ENCODE peak calls at places on chromosomes 3 and 15, in seven cellular contexts. U is K562, R is IMR-90, T is WTC11, I is GM12878, P is H1, O is SK-N-SH. V is an unnamed sample.

GRCh38 chr15:92908369-92909057 is 8.4 kb downstream of the CHD2 start:
- DNase-seq in I (no peak), O (no peak), U (no peak), R (no peak), T (no peak), P (no peak), V (no peak)

GRCh38 chr15:63276342-63277043 is 912 bp upstream of the APH1B start:
- DNase-seq in O (no peak), P (no peak), I (no peak), T (no peak), R (peak), U (no peak), V (no peak)

GRCh38 chr3:5485427-5485826 is 297.9 kb downstream of the EDEM1 start:
- DNase-seq in U (no peak), O (no peak), P (no peak), R (no peak), T (no peak), I (peak), V (no peak)

GRCh38 chr3:12501360-12502020 is 17.2 kb downstream of the TSEN2 start:
- DNase-seq in T (no peak), R (peak), U (no peak), P (no peak), O (no peak), I (no peak), V (no peak)

GRCh38 chr3:56862352-56863062 is 60.8 kb upstream of the ARHGEF3 start:
- DNase-seq in O (no peak), U (no peak), T (no peak), P (no peak), I (no peak), R (peak), V (no peak)

GRCh38 chr15:27248251-27248650 is 277.3 kb downstream of the GABRG3 start:
- DNase-seq in R (no peak), I (no peak), O (no peak), T (no peak), P (no peak), U (no peak), V (no peak)

GRCh38 chr15:89575656-89576416 is 567 bp downstream of the TICRR start:
- DNase-seq in R (peak), U (no peak), P (no peak), T (peak), O (no peak), I (no peak), V (no peak)

GRCh38 chr15:99873451-99873850 is 140.2 kb upstream of the LYSMD4 start:
- DNase-seq in T (no peak), R (no peak), O (no peak), P (no peak), U (no peak), I (no peak), V (no peak)

GRCh38 chr15:80404719-80405553 is 754 bp downstream of the ARNT2 start:
- DNase-seq in I (no peak), U (no peak), R (peak), P (no peak), T (peak), O (peak), V (peak)

GRCh38 chr3:77514766-77515165 is 474.9 kb downstream of the ROBO2 start:
- DNase-seq in T (no peak), U (no peak), R (no peak), O (no peak), P (no peak), I (no peak), V (no peak)

GRCh38 chr3:175346573-175347356 is 487.6 kb downstream of the NAALADL2 start:
- DNase-seq in P (no peak), O (no peak), U (no peak), T (no peak), I (peak), R (peak), V (no peak)

GRCh38 chr15:70051948-70052633 is 45.6 kb downstream of the TLE3 start:
- DNase-seq in R (no peak), O (no peak), U (no peak), P (no peak), I (no peak), T (no peak), V (no peak)

GRCh38 chr3:169179193-169180122 is 484.1 kb downstream of the MECOM start:
- DNase-seq in I (no peak), U (no peak), T (no peak), O (no peak), R (peak), P (no peak), V (no peak)

GRCh38 chr3:119184808-119185690 is 11.7 kb downstream of the UPK1B start:
- DNase-seq in I (no peak), T (no peak), U (no peak), O (no peak), P (no peak), R (peak), V (peak)

GRCh38 chr3:123637131-123637530 is 52.3 kb upstream of the HACD2 start:
- DNase-seq in U (no peak), I (no peak), P (peak), T (no peak), O (no peak), R (no peak), V (no peak)

GRCh38 chr15:63401714-63402497 is 20.3 kb upstream of the CA12 start:
- DNase-seq in U (no peak), I (no peak), P (no peak), R (no peak), O (no peak), T (no peak), V (no peak)

GRCh38 chr3:53016236-53016635 is 29.6 kb downstream of the SFMBT1 start:
- DNase-seq in U (no peak), O (no peak), I (no peak), T (no peak), P (no peak), R (peak), V (no peak)

GRCh38 chr3:112774293-112774926 is 72.3 kb downstream of the CD200R1L start:
- DNase-seq in I (no peak), U (no peak), R (peak), O (no peak), T (no peak), P (no peak), V (peak)

GRCh38 chr15:75573001-75573400 is 6.1 kb downstream of the PTPN9 start:
- DNase-seq in P (no peak), U (no peak), O (no peak), T (no peak), R (peak), I (no peak), V (no peak)

GRCh38 chr3:56321383-56321782 is 146.9 kb downstream of the ERC2 start:
- DNase-seq in P (no peak), O (no peak), U (no peak), I (no peak), T (no peak), R (no peak), V (no peak)

GRCh38 chr3:108221403-108221802 is 821 bp downstream of the IFT57 start:
- DNase-seq in U (no peak), O (no peak), R (no peak), I (no peak), T (no peak), P (no peak), V (no peak)

GRCh38 chr3:142844339-142844977 is 44.4 kb downstream of the PCOLCE2 start:
- DNase-seq in U (peak), T (no peak), I (no peak), R (peak), P (no peak), O (peak), V (peak)

GRCh38 chr3:151282921-151283320 is 4.6 kb upstream of the P2RY14 start:
- DNase-seq in O (peak), U (peak), R (peak), I (no peak), T (no peak), P (no peak), V (peak)

GRCh38 chr3:197811343-197811742 is 20.3 kb downstream of the LRCH3 start:
- DNase-seq in O (peak), I (no peak), U (no peak), P (no peak), R (peak), T (no peak), V (no peak)

GRCh38 chr3:15809313-15809712 is 11.5 kb upstream of the ANKRD28 start:
- DNase-seq in U (no peak), I (no peak), P (no peak), T (no peak), O (no peak), R (no peak), V (no peak)

GRCh38 chr3:9408546-9408945 is 11.1 kb downstream of the SETD5 start:
- DNase-seq in T (no peak), U (no peak), O (no peak), P (no peak), I (no peak), R (no peak), V (no peak)

GRCh38 chr15:89649013-89649625 is 6.1 kb downstream of the KIF7 start:
- DNase-seq in T (no peak), P (no peak), U (no peak), I (no peak), R (no peak), O (no peak), V (no peak)

GRCh38 chr3:113660901-113661300 is 35.5 kb downstream of the USF3 start:
- DNase-seq in U (no peak), P (no peak), T (no peak), R (peak), O (no peak), I (no peak), V (no peak)

DNA sequence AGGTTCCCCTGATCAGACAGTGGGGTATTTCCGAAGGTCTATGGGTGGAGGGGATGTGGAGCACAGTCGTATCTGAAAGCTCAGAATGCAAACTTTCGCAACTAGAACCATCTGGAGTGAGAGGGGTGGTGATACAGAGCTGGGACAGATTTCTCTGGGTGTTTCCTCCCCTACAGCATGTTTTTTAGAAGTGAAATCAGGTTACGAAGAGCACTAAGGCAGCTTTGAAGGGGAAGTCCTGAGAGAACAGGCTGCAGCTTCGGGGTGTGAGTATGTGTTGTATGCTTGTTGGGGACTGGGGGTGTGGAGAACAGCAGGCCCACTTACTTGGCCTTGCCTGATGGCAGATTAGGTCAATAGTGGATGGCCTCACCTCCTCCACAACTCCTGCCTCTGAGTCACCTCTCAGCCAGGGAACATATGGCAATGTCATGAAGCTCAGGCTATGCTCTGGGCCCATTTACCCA is 107.1 kb upstream of the RASGRP1 start:
- DNase-seq in O (peak), U (no peak), R (peak), T (no peak), I (peak), P (no peak), V (no peak)
- TF ChIP-seq USF2 in O (no peak), U (no peak), R (no peak), T (no peak), I (no peak), P (no peak), V (no peak)

GRCh38 chr3:30438121-30438520 is 168.3 kb upstream of the TGFBR2 start:
- DNase-seq in I (no peak), U (no peak), T (no peak), O (no peak), P (no peak), R (no peak), V (no peak)

GRCh38 chr3:30437172-30437571 is 169.2 kb upstream of the TGFBR2 start:
- DNase-seq in O (no peak), P (no peak), I (no peak), U (no peak), R (peak), T (no peak), V (no peak)

GRCh38 chr3:30440880-30441279 is 165.5 kb upstream of the TGFBR2 start:
- DNase-seq in P (no peak), T (no peak), O (no peak), R (no peak), I (no peak), U (no peak), V (no peak)

GRCh38 chr3:30440147-30440604 is 166.2 kb upstream of the TGFBR2 start:
- DNase-seq in I (no peak), T (no peak), P (no peak), R (no peak), O (no peak), U (no peak), V (peak)

DNA sequence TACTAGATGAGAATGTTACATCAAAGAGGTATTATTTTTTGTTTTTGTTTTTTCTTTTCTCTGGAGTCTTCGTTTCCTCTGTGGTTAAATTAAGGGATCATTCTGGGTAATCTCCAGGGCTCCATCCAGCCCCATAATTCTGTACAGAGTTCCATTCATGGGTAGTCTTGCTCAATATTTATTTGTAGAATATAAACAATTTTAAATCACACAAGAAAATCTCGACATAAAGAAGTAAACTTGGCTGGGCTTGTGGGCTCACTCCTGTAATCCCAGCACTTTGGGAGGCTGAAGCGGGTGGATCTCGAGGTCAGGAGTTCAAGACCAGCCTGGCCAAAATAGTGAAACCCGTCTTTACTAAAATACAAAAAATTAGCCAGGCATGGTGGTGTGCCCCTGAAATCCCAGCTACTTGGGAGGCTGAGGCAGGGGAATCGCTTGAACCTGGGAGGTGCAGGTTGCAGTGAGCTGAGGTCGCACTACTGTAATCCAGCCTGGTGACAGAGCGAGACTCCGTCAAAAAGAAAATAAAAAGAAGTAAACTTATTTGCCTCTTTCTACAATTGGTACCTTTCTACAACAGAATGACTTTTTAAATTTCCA is 166.8 kb upstream of the TGFBR2 start:
- DNase-seq in O (no peak), I (no peak), U (no peak), T (no peak), R (no peak), P (no peak), V (no peak)
- TF ChIP-seq USF2 in O (no peak), I (no peak), U (no peak), T (no peak), R (no peak), P (no peak), V (no peak)

GRCh38 chr15:65130941-65131340 is 2.7 kb downstream of the PDCD7 start:
- DNase-seq in T (peak), U (no peak), I (no peak), P (no peak), R (no peak), O (no peak), V (no peak)
- TF ChIP-seq USF2 in T (no peak), U (no peak), I (no peak), P (no peak), R (no peak), O (no peak), V (no peak)

GRCh38 chr3:94185753-94186152 is 122.9 kb downstream of the NSUN3 start:
- DNase-seq in U (no peak), T (no peak), O (no peak), I (no peak), P (no peak), R (no peak), V (no peak)
- TF ChIP-seq USF2 in U (no peak), T (no peak), O (no peak), I (no peak), P (no peak), R (no peak), V (no peak)